ENCODE peak calls at places on chromosomes 12 and 14, in ten cellular contexts. X is AG04450; T is tibial artery; I is gastrocnemius medialis; O is suprapubic skin; U is tibial nerve; Z is H1; V is WERI-Rb-1; R is IMR-90; D is CD8-positive, alpha-beta T cell. Y is an unnamed sample.

GRCh38 chr14:35399083-35399807 is 5.3 kb downstream of the NFKBIA start:
- DNase-seq in X (no peak), T (no peak), I (peak; percentile 53), O (no peak), U (no peak), Z (no peak), V (no peak), R (no peak), D (no peak), Y (no peak)

GRCh38 chr12:103840399-103840880 is 594 bp downstream of the NT5DC3 start:
- DNase-seq in X (no peak), T (peak; percentile 75), I (peak; percentile 37), O (no peak), U (no peak), Z (no peak), V (no peak), R (peak; percentile 25), D (no peak), Y (peak; percentile 22)

GRCh38 chr12:32947203-32947795 is 50.7 kb upstream of the PKP2 start:
- DNase-seq in X (no peak), T (no peak), I (no peak), O (no peak), U (no peak), Z (no peak), V (no peak), R (no peak), D (no peak), Y (no peak)

GRCh38 chr12:104933778-104934177 is 24.3 kb downstream of the SLC41A2 start:
- DNase-seq in X (no peak), T (no peak), I (no peak), O (no peak), U (no peak), Z (no peak), V (no peak), R (no peak), D (no peak), Y (no peak)

GRCh38 chr12:122726056-122726558 is 4.5 kb downstream of the HCAR1 start:
- DNase-seq in X (no peak), T (no peak), I (no peak), O (no peak), U (no peak), Z (no peak), V (no peak), R (no peak), D (no peak), Y (no peak)

GRCh38 chr12:78146365-78146772 is 315.7 kb downstream of the NAV3 start:
- DNase-seq in X (peak; percentile 11), T (no peak), I (no peak), O (no peak), U (no peak), Z (no peak), V (no peak), R (peak; percentile 62), D (no peak), Y (no peak)

GRCh38 chr14:52369305-52369781 is 55.2 kb downstream of the PTGER2 start:
- DNase-seq in X (no peak), T (no peak), I (no peak), O (peak; percentile 72), U (peak; percentile 17), Z (no peak), V (no peak), R (peak; percentile 54), D (no peak), Y (no peak)

GRCh38 chr14:99038401-99038800 is 233.6 kb downstream of the BCL11B start:
- DNase-seq in X (no peak), T (no peak), I (no peak), O (no peak), U (no peak), Z (no peak), V (no peak), R (no peak), D (no peak), Y (no peak)

GRCh38 chr14:65000868-65001600 is 14.3 kb downstream of the FNTB start:
- DNase-seq in X (no peak), T (no peak), I (no peak), O (no peak), U (no peak), Z (no peak), V (no peak), R (peak; percentile 53), D (no peak), Y (no peak)

GRCh38 chr12:96786808-96787207 is 120.2 kb upstream of the NEDD1 start:
- DNase-seq in X (no peak), T (no peak), I (no peak), O (no peak), U (no peak), Z (no peak), V (no peak), R (no peak), D (no peak), Y (no peak)

GRCh38 chr14:21781543-21781942 is 107.9 kb upstream of the OR4E1 start:
- DNase-seq in X (no peak), T (no peak), I (no peak), O (no peak), U (no peak), Z (no peak), V (no peak), R (no peak), D (no peak), Y (no peak)

DNA sequence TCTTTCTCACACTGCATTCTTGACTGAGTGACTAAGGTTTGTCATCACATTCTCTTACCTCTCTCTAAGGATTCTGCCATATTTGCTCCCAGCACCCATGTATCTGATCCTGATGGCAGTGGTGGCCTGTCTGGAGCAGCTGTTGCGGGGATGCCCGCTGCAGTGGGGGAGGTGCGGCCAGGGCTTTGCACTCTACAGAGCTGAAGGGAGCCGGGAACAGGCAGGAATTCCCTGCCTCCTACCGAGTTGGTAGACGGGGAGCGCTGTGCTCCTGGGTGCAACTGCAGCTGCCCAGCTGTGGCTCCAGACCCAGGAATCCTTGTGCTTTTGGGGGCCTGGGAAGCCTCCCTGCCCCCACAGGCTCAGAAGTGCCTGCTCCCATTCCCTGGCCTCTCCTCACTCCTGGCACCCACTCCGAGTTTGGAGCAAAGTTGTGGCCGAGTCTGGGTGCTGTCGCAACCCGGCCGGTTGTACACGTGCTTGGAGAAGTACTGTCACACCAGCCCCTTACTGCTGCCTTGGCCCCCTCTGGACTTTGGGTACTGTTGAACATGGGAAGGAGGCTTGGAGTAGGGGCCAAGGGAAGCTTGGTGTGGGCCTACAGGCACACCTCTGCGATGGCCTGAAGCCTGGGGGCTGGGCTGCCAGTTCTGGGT is 106.9 kb upstream of the OR4E1 start:
- DNase-seq in X (no peak), T (no peak), I (no peak), O (no peak), U (no peak), Z (no peak), V (no peak), R (no peak), D (no peak), Y (no peak)
- H3K27ac ChIP-seq in X (no peak overlapping the region), T (no peak overlapping the region), I (no peak overlapping the region), O (no peak overlapping the region), U (no peak overlapping the region), Z (no peak overlapping the region), V (no peak overlapping the region), R (no peak overlapping the region), D (no peak overlapping the region), Y (no peak overlapping the region)

DNA sequence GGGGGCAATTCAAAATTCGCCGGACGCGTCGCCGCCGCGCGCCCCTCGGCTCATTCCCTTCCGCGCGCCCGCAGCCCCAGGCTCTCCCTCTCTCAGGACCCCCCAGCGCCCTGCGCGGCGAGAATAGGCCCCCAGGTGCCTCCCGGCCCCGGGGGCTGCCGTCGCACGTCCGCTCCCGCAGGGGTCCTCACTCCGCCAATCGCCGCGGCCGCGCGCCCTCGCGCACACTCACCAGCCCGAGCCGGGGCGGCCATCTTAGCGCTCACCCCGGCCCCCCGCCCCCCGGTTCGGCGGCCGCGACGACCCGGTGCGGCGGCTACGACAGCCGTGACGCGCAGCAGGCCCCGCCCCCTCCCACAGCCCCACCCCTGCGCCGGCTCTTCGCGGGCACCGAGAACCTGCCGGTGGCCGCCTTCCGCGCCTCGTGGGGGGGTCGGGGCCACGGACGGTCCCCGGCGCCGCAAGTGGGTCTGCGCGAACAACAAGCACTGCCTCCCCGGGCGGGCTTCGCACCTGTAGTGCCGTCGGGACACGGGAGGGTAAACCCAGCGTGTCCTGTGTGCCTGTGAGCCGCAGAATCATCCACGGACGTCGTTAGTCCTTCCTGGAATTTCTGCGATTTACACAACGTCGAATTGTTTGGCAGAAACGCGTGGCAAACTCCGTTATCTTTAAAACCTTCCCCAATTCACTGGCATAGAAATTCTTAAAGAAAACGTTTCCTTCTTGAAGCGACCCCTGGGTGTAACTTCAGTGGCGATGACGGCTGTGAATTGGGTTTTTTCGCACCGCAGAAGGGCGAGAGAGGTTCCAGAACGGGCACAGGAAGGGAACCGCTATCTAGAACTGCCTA is 2.5 kb downstream of the USP44 start:
- DNase-seq in X (no peak), T (peak; percentile 72), I (peak; percentile 15), O (peak; percentile 71), U (peak; percentile 43), Z (peak; percentile 83), V (peak; percentile 61), R (peak; percentile 64), D (peak; percentile 47), Y (peak; percentile 64)
- H3K27me3 ChIP-seq in X (no peaks in the 10 kb centered on the region), T (no peaks in the 10 kb centered on the region), I (peaks cover 16% of the 10 kb centered on the region), O (peaks cover 3% of the 10 kb centered on the region), U (no peaks in the 10 kb centered on the region), Z (no peaks in the 10 kb centered on the region), V (no peaks in the 10 kb centered on the region), R (no peaks in the 10 kb centered on the region), D (no peaks in the 10 kb centered on the region), Y (peaks cover 14% of the 10 kb centered on the region)

DNA sequence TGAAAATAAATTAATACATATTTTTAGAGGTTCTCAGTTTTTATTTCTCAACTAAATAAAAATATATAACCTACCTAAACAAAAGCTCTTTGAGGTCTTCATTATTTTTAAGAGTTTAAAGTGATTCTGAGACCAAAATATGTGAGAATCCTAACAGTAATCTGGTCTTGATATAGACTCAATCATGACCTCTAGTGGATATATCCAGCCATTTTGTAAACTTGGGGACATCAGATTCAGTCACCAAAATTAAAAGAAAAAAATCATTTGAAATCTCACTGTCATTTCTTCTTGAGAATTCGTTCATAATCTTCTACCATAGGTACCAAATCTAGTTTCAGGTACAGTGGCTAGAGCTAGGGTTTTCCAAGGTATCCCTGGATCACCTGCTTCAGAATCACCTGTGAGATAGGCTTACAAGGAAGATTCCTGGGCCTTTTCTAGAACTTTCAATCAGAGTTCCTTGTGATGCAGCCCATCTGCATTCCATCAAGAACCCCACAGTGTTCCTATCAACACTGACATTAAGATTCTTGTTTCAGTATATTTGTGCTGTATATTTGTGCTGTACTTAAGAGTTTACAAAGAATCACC is 214.9 kb downstream of the ADAMTS20 start:
- DNase-seq in X (no peak), T (no peak), I (no peak), O (no peak), U (no peak), Z (no peak), V (no peak), R (peak; percentile 70), D (no peak), Y (no peak)
- TF ChIP-seq CTCF in X (peak; percentile 66), T (peak; percentile 18), I (no peak), O (no peak), U (peak; percentile 35), Z (no peak), V (no peak), R (peak; percentile 73), D (no peak), Y (peak; percentile 60)

DNA sequence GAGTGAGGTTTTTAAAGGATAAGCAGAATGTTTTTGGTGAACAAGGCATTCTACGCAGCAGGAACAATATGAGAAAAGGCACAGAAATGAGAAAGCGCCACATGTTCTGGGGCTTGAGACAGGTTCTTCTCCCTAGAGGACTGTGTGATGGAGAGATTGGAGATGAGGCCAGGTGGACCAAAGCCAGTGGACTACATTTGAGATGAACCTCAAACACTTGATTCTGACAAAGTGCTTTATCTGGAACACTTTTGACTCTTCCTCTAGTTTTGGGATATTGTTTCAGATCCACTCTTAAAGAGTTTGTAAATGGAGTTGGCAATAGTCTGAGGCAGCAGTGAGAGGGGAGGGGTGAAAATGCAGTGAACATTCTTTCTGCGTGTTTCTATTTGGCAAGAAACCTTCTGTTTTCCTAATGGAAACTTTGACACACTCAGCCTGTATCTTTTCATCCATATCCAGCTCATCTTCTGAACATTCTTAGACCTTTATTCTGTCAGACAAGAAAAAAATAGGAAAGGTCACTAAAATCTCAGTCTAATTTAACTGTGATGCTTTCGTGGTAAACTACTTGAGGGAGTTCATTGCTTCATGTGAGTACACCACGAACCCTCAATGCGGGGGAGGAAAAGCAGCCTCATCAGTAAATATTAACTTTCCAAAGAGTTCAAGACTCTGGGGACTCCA is 57.3 kb upstream of the KCNJ8 start:
- DNase-seq in X (no peak), T (peak; percentile 68), I (peak; percentile 24), O (peak; percentile 56), U (peak; percentile 47), Z (no peak), V (no peak), R (peak; percentile 61), D (no peak), Y (peak; percentile 19)
- H3K27ac ChIP-seq in X (no peak overlapping the region), T (peak overlapping the region; percentile 58), I (peak overlapping the region; percentile 76), O (peak overlapping the region; percentile 62), U (peak overlapping the region; percentile 36), Z (no peak overlapping the region), V (no peak overlapping the region), R (no peak overlapping the region), D (no peak overlapping the region), Y (peak overlapping the region; percentile 80)